ENCODE peak calls at places on chromosomes 2 and 18, in five cellular contexts. Q, N, K, U and B are unnamed samples. For H3K27me3, H3K4me1 and H3K36me3, the result is how much of the 10 kb centered on the place peaks cover.

GRCh38 chr18:74040459-74041332 is 106.9 kb downstream of the FBXO15 start:
- DNase-seq in Q (peak), N (peak), K (no peak), U (no peak), B (peak)

GRCh38 chr2:54551123-54551756 is 95.1 kb downstream of the SPTBN1 start:
- DNase-seq in Q (no peak), N (peak), K (no peak), U (no peak), B (peak)

GRCh38 chr2:68357608-68358337 is 7.3 kb upstream of the PLEK start:
- DNase-seq in Q (peak), N (peak), K (peak), U (peak), B (peak)

GRCh38 chr2:169732583-169733358 is 861 bp upstream of the KLHL23 start:
- DNase-seq in Q (no peak), N (no peak), K (no peak), U (no peak), B (no peak)

GRCh38 chr18:26159353-26159752 is 25.7 kb downstream of the PSMA8 start:
- DNase-seq in Q (no peak), N (no peak), K (no peak), U (no peak), B (no peak)

GRCh38 chr2:202007015-202008011 is 26.3 kb upstream of the FZD7 start:
- DNase-seq in Q (no peak), N (no peak), K (no peak), U (no peak), B (no peak)

GRCh38 chr2:217445726-217446125 is 557.1 kb downstream of the TNS1 start:
- DNase-seq in Q (no peak), N (no peak), K (no peak), U (no peak), B (no peak)

GRCh38 chr2:152418688-152419087 is 83.7 kb downstream of the FMNL2 start:
- DNase-seq in Q (no peak), N (no peak), K (no peak), U (no peak), B (no peak)

GRCh38 chr2:221571108-221571390 is 1.1 kb downstream of the EPHA4 start:
- DNase-seq in Q (peak), N (no peak), K (no peak), U (no peak), B (no peak)

GRCh38 chr2:148720501-148720998 is 76.0 kb downstream of the EPC2 start:
- DNase-seq in Q (no peak), N (no peak), K (peak), U (peak), B (no peak)

GRCh38 chr18:7002107-7002506 is 115.5 kb downstream of the LAMA1 start:
- DNase-seq in Q (no peak), N (peak), K (no peak), U (no peak), B (no peak)
- H3K27me3 ChIP-seq in Q (under half), N (under half), K (under half), U (under half), B (under half)

GRCh38 chr2:237602409-237602808 is 11.9 kb upstream of the RAB17 start:
- DNase-seq in Q (no peak), N (peak), K (no peak), U (no peak), B (no peak)
- H3K4me1 ChIP-seq in Q (under half), N (under half), K (under half), U (under half), B (under half)

DNA sequence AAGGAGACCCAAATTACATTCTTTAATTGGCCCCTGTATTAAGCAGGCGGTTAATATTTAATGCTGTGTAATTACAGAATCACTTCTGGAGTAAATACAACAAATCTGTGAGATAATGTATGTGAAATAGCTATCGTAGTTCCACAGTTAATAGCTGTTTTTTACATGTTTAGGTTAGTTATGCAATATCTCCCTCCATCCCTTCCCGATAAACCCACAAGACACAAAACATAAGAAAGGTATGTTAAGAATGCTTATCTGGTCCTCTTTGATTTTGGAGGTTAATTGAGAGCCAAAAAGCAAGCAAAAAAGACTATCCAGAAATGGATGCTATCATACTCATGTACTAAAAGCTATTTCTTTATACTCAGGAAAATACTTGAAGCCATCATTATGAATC is 49.1 kb downstream of the ZNF638 start:
- DNase-seq in Q (no peak), N (no peak), K (no peak), U (no peak), B (no peak)
- H3K36me3 ChIP-seq in Q (under half), N (under half), K (half or more), U (under half), B (under half)

GRCh38 chr2:113282747-113283533 is 4.2 kb upstream of the PAX8 start:
- DNase-seq in Q (peak), N (peak), K (peak), U (no peak), B (peak)
- H3K27me3 ChIP-seq in Q (under half), N (under half), K (under half), U (under half), B (under half)

GRCh38 chr2:224518806-224519580 is 66.2 kb downstream of the CUL3 start:
- DNase-seq in Q (no peak), N (peak), K (no peak), U (no peak), B (no peak)
- H3K4me1 ChIP-seq in Q (under half), N (under half), K (under half), U (half or more), B (under half)

GRCh38 chr2:233456934-233457333 is 102.6 kb downstream of the DGKD start:
- DNase-seq in Q (no peak), N (peak), K (peak), U (no peak), B (no peak)

GRCh38 chr2:233455006-233455405 is 100.7 kb downstream of the DGKD start:
- DNase-seq in Q (no peak), N (no peak), K (peak), U (peak), B (no peak)

GRCh38 chr2:233457356-233457755 is 103.1 kb downstream of the DGKD start:
- DNase-seq in Q (no peak), N (no peak), K (peak), U (no peak), B (no peak)

GRCh38 chr2:233455491-233455890 is 101.2 kb downstream of the DGKD start:
- DNase-seq in Q (no peak), N (no peak), K (peak), U (peak), B (no peak)

GRCh38 chr2:233456111-233456510 is 101.8 kb downstream of the DGKD start:
- DNase-seq in Q (no peak), N (no peak), K (peak), U (peak), B (no peak)
- H3K36me3 ChIP-seq in Q (under half), N (under half), K (half or more), U (under half), B (under half)

DNA sequence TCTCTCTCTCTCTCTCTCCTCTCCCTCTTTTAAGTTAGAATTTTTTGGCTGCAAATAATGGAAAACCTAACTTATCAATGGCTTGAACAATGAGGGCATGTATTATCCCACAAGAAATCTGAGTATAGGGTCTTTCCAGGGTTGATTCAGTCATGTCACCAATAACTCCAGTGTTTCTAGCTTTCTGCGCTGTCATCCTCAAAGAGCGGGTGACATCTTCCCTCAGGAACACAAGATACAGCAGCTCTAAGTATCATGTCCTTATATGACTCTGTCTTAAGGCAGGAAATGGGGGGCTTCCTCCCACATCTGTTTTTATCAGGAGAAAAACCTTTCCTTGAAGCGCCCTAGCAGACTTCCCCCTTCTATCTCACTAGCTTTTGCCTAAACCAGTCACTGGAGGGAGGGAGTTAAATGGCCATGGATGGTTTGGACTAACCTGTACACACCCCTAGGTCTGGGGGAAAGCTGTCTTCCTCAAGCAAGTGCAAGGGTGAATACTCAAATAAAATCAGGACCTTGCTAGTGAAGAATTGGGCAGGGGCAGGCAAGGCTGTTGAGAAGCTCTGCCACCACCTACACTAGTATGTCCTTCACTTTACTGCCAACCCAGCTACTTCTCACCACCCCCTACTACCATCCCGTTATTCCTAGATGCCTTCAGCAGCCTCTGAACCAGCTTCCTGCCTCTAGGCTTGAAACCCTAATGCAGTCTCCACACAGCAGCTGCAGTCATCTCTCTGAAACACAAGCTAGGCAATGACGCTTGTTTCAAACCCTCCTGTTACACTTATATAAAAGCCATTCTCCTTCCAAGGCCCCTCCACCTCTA is 7.5 kb upstream of the TUBA4A start:
- DNase-seq in Q (no peak), N (no peak), K (no peak), U (no peak), B (no peak)
- H3K27me3 ChIP-seq in Q (under half), N (under half), K (under half), U (under half), B (under half)

GRCh38 chr2:17689010-17689409 is 64.6 kb downstream of the SMC6 start:
- DNase-seq in Q (no peak), N (no peak), K (no peak), U (no peak), B (no peak)

GRCh38 chr2:17688600-17688999 is 65.0 kb downstream of the SMC6 start:
- DNase-seq in Q (no peak), N (no peak), K (no peak), U (no peak), B (no peak)

DNA sequence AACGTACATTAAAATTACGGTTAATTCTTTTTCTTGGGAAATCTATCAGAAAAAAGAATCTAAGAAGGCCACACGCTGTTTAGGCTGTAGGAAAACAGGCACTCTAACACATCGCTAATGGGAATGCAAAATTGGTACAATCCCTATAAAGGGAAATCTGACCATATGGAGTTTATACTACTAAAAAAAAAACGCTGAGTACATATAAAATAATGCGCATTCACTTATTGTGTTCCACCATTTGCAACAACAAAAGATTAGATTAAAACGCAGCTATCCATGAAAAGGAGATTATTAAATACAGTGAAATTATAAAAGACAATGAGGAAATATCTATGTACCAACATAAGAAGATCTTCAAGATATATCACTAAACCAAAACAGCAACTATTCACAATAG is 62.8 kb downstream of the SMC6 start:
- DNase-seq in Q (no peak), N (no peak), K (no peak), U (no peak), B (no peak)
- H3K4me1 ChIP-seq in Q (under half), N (under half), K (under half), U (under half), B (under half)